ENCODE peak calls at places on chromosomes 4 and X, in six cellular contexts. S is tibial artery, D is AG04450, Q is osteoblast, L is ascending aorta, F is MG63. V is an unnamed sample.

GRCh38 chr4:110516106-110516922 is 40.4 kb downstream of the ENPEP start:
- DNase-seq in S (peak; percentile 47), D (no peak), Q (peak; percentile 41), L (peak; percentile 75), F (peak; percentile 41), V (peak; percentile 72)

GRCh38 chrX:19673334-19674040 is 158.2 kb upstream of the MAP3K15 start:
- DNase-seq in S (peak; percentile 51), D (peak; percentile 85), Q (peak; percentile 79), L (peak; percentile 77), F (peak; percentile 95), V (peak; percentile 87)

GRCh38 chrX:15299945-15300851 is 15.2 kb downstream of the ASB11 start:
- DNase-seq in S (no peak), D (no peak), Q (no peak), L (no peak), F (no peak), V (no peak)

GRCh38 chr4:14387647-14388046 is 614.6 kb upstream of the CPEB2 start:
- DNase-seq in S (no peak), D (no peak), Q (no peak), L (no peak), F (no peak), V (no peak)

GRCh38 chrX:114999906-115000305 is 17.5 kb downstream of the IL13RA2 start:
- DNase-seq in S (no peak), D (no peak), Q (no peak), L (no peak), F (no peak), V (no peak)

GRCh38 chr4:100721490-100721889 is 203.7 kb upstream of the EMCN start:
- DNase-seq in S (no peak), D (no peak), Q (no peak), L (no peak), F (no peak), V (no peak)

GRCh38 chr4:52979821-52980590 is 117.9 kb downstream of the RASL11B start:
- DNase-seq in S (no peak), D (no peak), Q (no peak), L (no peak), F (no peak), V (no peak)

GRCh38 chr4:145623831-145624230 is 4.6 kb downstream of the MMAA start:
- DNase-seq in S (no peak), D (no peak), Q (no peak), L (no peak), F (peak; percentile 16), V (no peak)

GRCh38 chr4:104631000-104631399 is 136.3 kb upstream of the CXXC4 start:
- DNase-seq in S (no peak), D (no peak), Q (no peak), L (no peak), F (no peak), V (no peak)

GRCh38 chrX:68647156-68647957 is at the start of gene STARD8:
- DNase-seq in S (no peak), D (no peak), Q (peak; percentile 92), L (peak; percentile 72), F (peak; percentile 78), V (no peak)

GRCh38 chr4:36086387-36086786 is 157.9 kb downstream of the ARAP2 start:
- DNase-seq in S (no peak), D (no peak), Q (no peak), L (no peak), F (no peak), V (no peak)

GRCh38 chr4:37441231-37442061 is 196.9 kb downstream of the NWD2 start:
- DNase-seq in S (no peak), D (no peak), Q (peak; percentile 42), L (no peak), F (no peak), V (peak; percentile 64)

GRCh38 chrX:101191217-101191750 is 28.3 kb upstream of the DRP2 start:
- DNase-seq in S (peak; percentile 18), D (no peak), Q (peak; percentile 58), L (no peak), F (no peak), V (no peak)

GRCh38 chr4:155588437-155588836 is 78.2 kb upstream of the GUCY1A1 start:
- DNase-seq in S (no peak), D (no peak), Q (no peak), L (no peak), F (no peak), V (no peak)

GRCh38 chrX:148049441-148049840 is 68.3 kb downstream of the FMR1NB start:
- DNase-seq in S (no peak), D (no peak), Q (no peak), L (no peak), F (no peak), V (peak; percentile 50)

GRCh38 chrX:151458824-151459223 is 61.8 kb downstream of the VMA21 start:
- DNase-seq in S (no peak), D (no peak), Q (peak; percentile 25), L (no peak), F (no peak), V (no peak)

GRCh38 chrX:150849996-150850720 is 48.3 kb downstream of the CD99L2 start:
- DNase-seq in S (peak; percentile 19), D (no peak), Q (peak; percentile 50), L (no peak), F (no peak), V (no peak)

GRCh38 chr4:103482893-103483292 is 236.9 kb downstream of the TACR3 start:
- DNase-seq in S (no peak), D (no peak), Q (no peak), L (no peak), F (no peak), V (no peak)

GRCh38 chr4:35511851-35512250 is 732.5 kb downstream of the ARAP2 start:
- DNase-seq in S (no peak), D (no peak), Q (no peak), L (no peak), F (no peak), V (no peak)

GRCh38 chr4:99572527-99573240 is 1.9 kb upstream of the MTTP start:
- DNase-seq in S (no peak), D (no peak), Q (no peak), L (no peak), F (no peak), V (no peak)

GRCh38 chr4:141153751-141154510 is 20.7 kb upstream of the RNF150 start:
- DNase-seq in S (no peak), D (no peak), Q (no peak), L (no peak), F (no peak), V (no peak)

GRCh38 chr4:2462992-2463762 is 5.7 kb upstream of the RNF4 start:
- DNase-seq in S (no peak), D (no peak), Q (peak; percentile 83), L (no peak), F (no peak), V (no peak)

GRCh38 chr4:87150498-87151261 is 69.7 kb downstream of the KLHL8 start:
- DNase-seq in S (peak; percentile 29), D (peak; percentile 32), Q (peak; percentile 57), L (peak; percentile 65), F (no peak), V (peak; percentile 16)

GRCh38 chrX:140701480-140701879 is 8.1 kb upstream of the LINC00632 start:
- DNase-seq in S (no peak), D (no peak), Q (no peak), L (no peak), F (peak; percentile 26), V (no peak)

GRCh38 chr4:78684196-78685079 is 91.7 kb upstream of the BMP2K start:
- DNase-seq in S (no peak), D (no peak), Q (peak; percentile 75), L (no peak), F (no peak), V (no peak)

GRCh38 chr4:476501-476900 is 22.5 kb downstream of the ZNF721 start:
- DNase-seq in S (no peak), D (no peak), Q (peak; percentile 84), L (no peak), F (no peak), V (no peak)

GRCh38 chr4:477686-478085 is 21.3 kb downstream of the ZNF721 start:
- DNase-seq in S (no peak), D (no peak), Q (no peak), L (no peak), F (no peak), V (no peak)

GRCh38 chr4:475962-476361 is 23.0 kb downstream of the ZNF721 start:
- DNase-seq in S (no peak), D (no peak), Q (no peak), L (no peak), F (no peak), V (no peak)

GRCh38 chr4:473575-474457 is 25.1 kb downstream of the ZNF721 start:
- DNase-seq in S (peak; percentile 95), D (peak; percentile 98), Q (peak; percentile 97), L (peak; percentile 97), F (peak; percentile 93), V (peak; percentile 95)

GRCh38 chr4:478373-478772 is 20.6 kb downstream of the ZNF721 start:
- DNase-seq in S (no peak), D (no peak), Q (no peak), L (no peak), F (no peak), V (no peak)
- H3K9me3 ChIP-seq in S (peaks cover 8% of the 10 kb centered on the region), D (peaks cover 36% of the 10 kb centered on the region), Q (no peaks in the 10 kb centered on the region), L (peaks cover 40% of the 10 kb centered on the region), F (no peaks in the 10 kb centered on the region), V (peaks cover 25% of the 10 kb centered on the region)

GRCh38 chrX:69670001-69670555 is 54.2 kb downstream of the EDA start:
- DNase-seq in S (no peak), D (no peak), Q (no peak), L (no peak), F (no peak), V (no peak)
- H3K9me3 ChIP-seq in S (peaks cover 38% of the 10 kb centered on the region), D (no peaks in the 10 kb centered on the region), Q (peaks cover 5% of the 10 kb centered on the region), L (peaks cover 30% of the 10 kb centered on the region), F (no peaks in the 10 kb centered on the region), V (no peaks in the 10 kb centered on the region)

DNA sequence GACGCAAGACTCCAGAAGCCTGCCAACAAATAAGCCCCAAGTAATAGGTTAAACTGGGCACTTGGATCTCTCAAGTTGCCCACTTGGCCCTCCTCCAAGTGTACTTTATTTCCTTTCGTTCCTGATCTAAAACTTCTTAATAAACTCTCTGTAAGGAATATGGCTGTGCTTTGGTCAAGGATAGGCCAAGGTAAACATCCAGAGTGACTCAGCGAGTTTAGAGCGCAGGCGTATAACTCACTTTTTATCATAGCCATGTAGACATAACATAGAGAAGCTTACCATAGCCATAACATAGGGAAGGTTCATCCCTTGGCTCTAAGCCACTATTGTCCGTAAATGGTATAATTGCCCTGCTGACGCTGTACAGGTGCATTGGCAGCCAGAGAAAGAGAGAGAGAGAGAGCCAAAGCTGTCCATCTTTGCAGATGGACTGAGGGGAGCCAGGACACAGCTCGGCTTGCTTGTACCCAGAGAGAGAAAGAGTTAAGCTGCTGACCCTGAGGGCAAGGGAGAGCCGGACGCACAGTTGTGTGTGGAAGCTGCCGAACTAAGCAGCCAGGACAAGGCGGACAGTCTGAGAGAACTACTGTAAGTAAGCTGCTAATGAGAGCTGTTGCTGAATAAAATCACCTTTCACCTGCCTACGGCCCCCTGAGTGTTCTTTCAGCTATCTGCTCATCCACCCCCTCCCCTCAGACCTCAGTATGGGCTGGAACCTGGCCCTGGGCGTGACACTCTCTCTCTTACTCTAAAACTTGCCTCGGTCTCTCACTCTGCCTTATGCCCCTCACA is 1.8 kb downstream of the TLR1 start:
- DNase-seq in S (no peak), D (no peak), Q (no peak), L (no peak), F (no peak), V (no peak)
- H3K9me3 ChIP-seq in S (peaks cover 18% of the 10 kb centered on the region), D (peaks cover 3% of the 10 kb centered on the region), Q (no peaks in the 10 kb centered on the region), L (peaks cover 43% of the 10 kb centered on the region), F (no peaks in the 10 kb centered on the region), V (no peaks in the 10 kb centered on the region)

DNA sequence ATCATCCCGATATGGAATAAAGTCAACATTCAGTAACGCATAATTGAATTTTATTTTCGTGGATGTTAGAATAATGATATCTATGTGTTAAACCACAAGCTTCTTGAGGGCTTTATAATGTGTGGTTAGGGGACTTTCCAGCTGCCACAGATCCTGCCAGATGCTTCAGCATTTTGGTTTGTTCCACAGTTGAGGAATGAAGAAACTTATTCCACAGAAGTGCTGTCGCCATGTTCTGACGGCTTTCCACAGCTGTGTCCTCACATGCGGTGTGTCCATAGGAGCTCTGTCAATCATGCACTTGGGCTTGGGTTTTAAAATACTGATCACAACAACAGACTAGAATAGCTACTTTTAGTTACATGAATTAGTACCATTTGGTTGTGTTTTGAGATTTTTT is 411.9 kb downstream of the TRIML1 start:
- DNase-seq in S (no peak), D (no peak), Q (no peak), L (no peak), F (no peak), V (no peak)
- H3K9me3 ChIP-seq in S (no peaks in the 10 kb centered on the region), D (peaks cover 7% of the 10 kb centered on the region), Q (no peaks in the 10 kb centered on the region), L (no peaks in the 10 kb centered on the region), F (no peaks in the 10 kb centered on the region), V (no peaks in the 10 kb centered on the region)

V was measured in PC-9.